ENCODE peak calls at places on chromosomes 4 and X, in seven cellular contexts. One of them, this sample, is unnamed.

GRCh38 chrX:153669174-153669890 is 4.3 kb downstream of the PNCK start:
- DNase-seq in CD4-positive, alpha-beta memory T cell: no peak
- DNase-seq in tibial nerve: no peak
- DNase-seq in AG09309: no peak
- DNase-seq in BJ: no peak
- DNase-seq in endodermal cell: peak
- DNase-seq in AG04450: no peak
- DNase-seq in this sample: peak

GRCh38 chr4:79198886-79199591 is 126.8 kb downstream of the NAA11 start:
- DNase-seq in BJ: no peak
- DNase-seq in CD4-positive, alpha-beta memory T cell: no peak
- DNase-seq in tibial nerve: no peak
- DNase-seq in AG04450: no peak
- DNase-seq in AG09309: no peak
- DNase-seq in endodermal cell: no peak
- DNase-seq in this sample: peak

GRCh38 chr4:119068529-119068962 is 67.1 kb upstream of the MYOZ2 start:
- DNase-seq in AG09309: peak
- DNase-seq in tibial nerve: no peak
- DNase-seq in CD4-positive, alpha-beta memory T cell: no peak
- DNase-seq in endodermal cell: no peak
- DNase-seq in BJ: peak
- DNase-seq in AG04450: no peak
- DNase-seq in this sample: no peak

GRCh38 chrX:130788786-130789581 is 114.0 kb downstream of the ENOX2 start:
- DNase-seq in AG04450: no peak
- DNase-seq in BJ: no peak
- DNase-seq in endodermal cell: no peak
- DNase-seq in CD4-positive, alpha-beta memory T cell: no peak
- DNase-seq in tibial nerve: no peak
- DNase-seq in AG09309: no peak
- DNase-seq in this sample: no peak

GRCh38 chrX:143486105-143486504 is 31.2 kb downstream of the SPANXN3 start:
- DNase-seq in CD4-positive, alpha-beta memory T cell: no peak
- DNase-seq in AG09309: no peak
- DNase-seq in tibial nerve: no peak
- DNase-seq in BJ: no peak
- DNase-seq in endodermal cell: no peak
- DNase-seq in AG04450: no peak
- DNase-seq in this sample: no peak

GRCh38 chr4:112927544-112927943 is 121.9 kb upstream of the ANK2 start:
- DNase-seq in AG09309: no peak
- DNase-seq in AG04450: no peak
- DNase-seq in CD4-positive, alpha-beta memory T cell: no peak
- DNase-seq in tibial nerve: no peak
- DNase-seq in BJ: no peak
- DNase-seq in endodermal cell: no peak
- DNase-seq in this sample: no peak

GRCh38 chrX:41468647-41469323 is 21.6 kb downstream of the NYX start:
- DNase-seq in AG09309: no peak
- DNase-seq in endodermal cell: no peak
- DNase-seq in tibial nerve: no peak
- DNase-seq in BJ: no peak
- DNase-seq in AG04450: no peak
- DNase-seq in CD4-positive, alpha-beta memory T cell: no peak
- DNase-seq in this sample: no peak

GRCh38 chr4:52877006-52877405 is 14.9 kb downstream of the RASL11B start:
- DNase-seq in tibial nerve: no peak
- DNase-seq in CD4-positive, alpha-beta memory T cell: no peak
- DNase-seq in endodermal cell: peak
- DNase-seq in AG09309: no peak
- DNase-seq in BJ: no peak
- DNase-seq in AG04450: no peak
- DNase-seq in this sample: no peak

GRCh38 chr4:147723316-147723715 is 8.6 kb upstream of the ARHGAP10 start:
- DNase-seq in AG04450: no peak
- DNase-seq in BJ: no peak
- DNase-seq in endodermal cell: no peak
- DNase-seq in CD4-positive, alpha-beta memory T cell: no peak
- DNase-seq in AG09309: no peak
- DNase-seq in tibial nerve: no peak
- DNase-seq in this sample: no peak

GRCh38 chr4:67909910-67910905 is 26.4 kb upstream of the TMPRSS11D start:
- DNase-seq in CD4-positive, alpha-beta memory T cell: no peak
- DNase-seq in BJ: no peak
- DNase-seq in AG04450: no peak
- DNase-seq in endodermal cell: no peak
- DNase-seq in AG09309: no peak
- DNase-seq in tibial nerve: no peak
- DNase-seq in this sample: peak

GRCh38 chrX:96883608-96884007 is at the start of gene RPA4:
- DNase-seq in AG09309: no peak
- DNase-seq in BJ: no peak
- DNase-seq in tibial nerve: no peak
- DNase-seq in CD4-positive, alpha-beta memory T cell: no peak
- DNase-seq in AG04450: no peak
- DNase-seq in endodermal cell: no peak
- DNase-seq in this sample: no peak

GRCh38 chr4:69753666-69754065 is 6.8 kb downstream of the SULT1B1 start:
- DNase-seq in tibial nerve: no peak
- DNase-seq in endodermal cell: no peak
- DNase-seq in CD4-positive, alpha-beta memory T cell: no peak
- DNase-seq in BJ: no peak
- DNase-seq in AG04450: peak
- DNase-seq in AG09309: no peak
- DNase-seq in this sample: no peak

DNA sequence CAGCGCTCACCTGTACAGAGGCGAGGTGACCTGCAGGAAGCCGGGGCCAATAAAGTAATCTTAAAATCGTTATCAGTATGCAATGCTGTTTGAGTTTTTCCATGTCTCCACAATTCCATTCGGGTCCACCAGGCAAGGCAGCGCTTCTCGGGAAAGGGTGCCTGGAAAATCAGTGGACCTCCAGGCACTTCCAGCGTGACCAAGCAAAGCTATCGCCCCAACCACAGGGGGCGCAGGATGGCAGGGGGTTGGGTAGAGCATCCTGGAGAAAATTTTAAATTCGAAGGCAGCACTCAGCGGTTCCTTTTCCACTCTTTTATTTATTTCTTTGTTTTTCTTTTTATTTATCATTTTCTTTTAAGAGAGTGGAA is 5.4 kb upstream of the SOX3 start:
- DNase-seq in AG04450: no peak
- DNase-seq in AG09309: no peak
- DNase-seq in endodermal cell: no peak
- DNase-seq in tibial nerve: no peak
- DNase-seq in CD4-positive, alpha-beta memory T cell: no peak
- DNase-seq in BJ: no peak
- DNase-seq in this sample: no peak
- H3K4me3 ChIP-seq in AG04450: no peak
- H3K4me3 ChIP-seq in AG09309: no peak
- H3K4me3 ChIP-seq in endodermal cell: no peak
- H3K4me3 ChIP-seq in tibial nerve: no peak
- H3K4me3 ChIP-seq in CD4-positive, alpha-beta memory T cell: no peak
- H3K4me3 ChIP-seq in BJ: no peak
- H3K4me3 ChIP-seq in this sample: no peak

GRCh38 chr4:89300490-89300889 is 7.1 kb downstream of the GPRIN3 start:
- DNase-seq in AG09309: no peak
- DNase-seq in AG04450: no peak
- DNase-seq in BJ: no peak
- DNase-seq in endodermal cell: no peak
- DNase-seq in tibial nerve: no peak
- DNase-seq in CD4-positive, alpha-beta memory T cell: no peak
- DNase-seq in this sample: no peak

GRCh38 chr4:89298160-89298559 is 9.4 kb downstream of the GPRIN3 start:
- DNase-seq in CD4-positive, alpha-beta memory T cell: peak
- DNase-seq in endodermal cell: no peak
- DNase-seq in AG04450: no peak
- DNase-seq in tibial nerve: no peak
- DNase-seq in BJ: no peak
- DNase-seq in AG09309: no peak
- DNase-seq in this sample: peak

GRCh38 chr4:89299153-89299789 is 8.3 kb downstream of the GPRIN3 start:
- DNase-seq in tibial nerve: no peak
- DNase-seq in BJ: no peak
- DNase-seq in endodermal cell: no peak
- DNase-seq in AG09309: no peak
- DNase-seq in AG04450: no peak
- DNase-seq in CD4-positive, alpha-beta memory T cell: peak
- DNase-seq in this sample: no peak

GRCh38 chr4:89300060-89300459 is 7.5 kb downstream of the GPRIN3 start:
- DNase-seq in BJ: no peak
- DNase-seq in AG09309: no peak
- DNase-seq in AG04450: no peak
- DNase-seq in tibial nerve: no peak
- DNase-seq in CD4-positive, alpha-beta memory T cell: no peak
- DNase-seq in endodermal cell: no peak
- DNase-seq in this sample: no peak

DNA sequence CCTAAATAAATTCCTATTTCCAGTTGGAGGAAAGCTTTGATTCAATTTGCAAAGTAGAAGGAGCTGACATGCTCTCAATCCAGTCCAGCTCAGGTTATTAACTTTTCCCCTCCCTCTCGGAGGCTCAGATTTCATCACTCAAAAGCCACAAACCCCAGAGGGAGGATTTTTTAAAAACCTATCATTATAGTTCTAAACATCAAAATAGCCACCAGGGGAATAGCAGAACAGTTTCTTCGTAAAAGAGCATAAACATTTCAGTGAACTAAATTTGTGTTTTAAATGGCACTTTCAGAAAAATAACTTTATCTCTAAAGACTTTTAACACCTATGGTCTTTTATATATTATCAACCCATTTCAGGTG is 8.8 kb downstream of the GPRIN3 start:
- DNase-seq in CD4-positive, alpha-beta memory T cell: peak
- DNase-seq in endodermal cell: no peak
- DNase-seq in AG09309: no peak
- DNase-seq in BJ: no peak
- DNase-seq in AG04450: no peak
- DNase-seq in tibial nerve: no peak
- DNase-seq in this sample: peak
- H3K4me3 ChIP-seq in CD4-positive, alpha-beta memory T cell: peak
- H3K4me3 ChIP-seq in endodermal cell: no peak
- H3K4me3 ChIP-seq in AG09309: no peak
- H3K4me3 ChIP-seq in BJ: no peak
- H3K4me3 ChIP-seq in AG04450: no peak
- H3K4me3 ChIP-seq in tibial nerve: no peak
- H3K4me3 ChIP-seq in this sample: no peak

GRCh38 chr4:589219-589963 is 13.3 kb upstream of the TMEM271 start:
- DNase-seq in endodermal cell: no peak
- DNase-seq in CD4-positive, alpha-beta memory T cell: no peak
- DNase-seq in AG09309: no peak
- DNase-seq in tibial nerve: no peak
- DNase-seq in AG04450: no peak
- DNase-seq in BJ: no peak
- DNase-seq in this sample: no peak

GRCh38 chr4:588351-588849 is 12.3 kb upstream of the TMEM271 start:
- DNase-seq in AG04450: no peak
- DNase-seq in AG09309: no peak
- DNase-seq in BJ: no peak
- DNase-seq in tibial nerve: no peak
- DNase-seq in endodermal cell: no peak
- DNase-seq in CD4-positive, alpha-beta memory T cell: no peak
- DNase-seq in this sample: no peak

GRCh38 chr4:583820-584219 is 7.7 kb upstream of the TMEM271 start:
- DNase-seq in tibial nerve: no peak
- DNase-seq in AG09309: no peak
- DNase-seq in endodermal cell: no peak
- DNase-seq in AG04450: no peak
- DNase-seq in BJ: no peak
- DNase-seq in CD4-positive, alpha-beta memory T cell: no peak
- DNase-seq in this sample: no peak

GRCh38 chr4:590313-590841 is 14.3 kb upstream of the TMEM271 start:
- DNase-seq in CD4-positive, alpha-beta memory T cell: no peak
- DNase-seq in AG04450: no peak
- DNase-seq in tibial nerve: no peak
- DNase-seq in BJ: no peak
- DNase-seq in AG09309: no peak
- DNase-seq in endodermal cell: no peak
- DNase-seq in this sample: no peak

DNA sequence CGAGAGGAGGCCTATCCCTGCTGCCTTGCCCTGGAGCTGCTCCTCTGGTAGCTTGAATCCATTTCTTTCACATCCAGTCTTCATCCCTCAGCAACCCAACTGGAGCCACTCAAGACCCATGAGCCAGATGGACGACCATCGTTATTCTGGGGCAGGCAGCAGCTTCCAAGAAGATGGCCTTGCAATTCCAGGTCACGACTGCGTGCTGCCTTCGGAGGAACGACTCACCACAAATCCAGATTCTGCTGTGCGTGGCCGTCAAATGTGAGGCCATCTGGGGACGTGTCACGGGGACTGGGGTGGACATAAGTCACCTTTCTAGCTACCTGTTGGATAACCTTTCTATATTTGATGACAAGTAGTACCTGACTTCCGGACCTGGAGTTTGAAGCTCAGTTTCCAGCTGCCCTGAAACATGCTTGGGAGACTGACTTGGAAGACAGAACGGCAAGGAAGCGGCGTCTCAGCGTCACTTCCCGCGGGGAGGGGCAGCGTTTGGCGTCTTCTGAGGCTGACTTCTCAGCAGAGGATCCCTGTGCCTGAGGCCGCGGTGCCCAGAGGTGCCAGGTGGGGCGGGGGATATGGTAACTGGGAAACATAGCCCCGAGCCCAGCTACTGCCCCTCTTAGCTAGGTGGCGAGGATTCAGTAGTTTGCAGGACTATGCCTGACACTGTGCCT is 11.7 kb upstream of the TMEM271 start:
- DNase-seq in CD4-positive, alpha-beta memory T cell: no peak
- DNase-seq in AG04450: no peak
- DNase-seq in AG09309: no peak
- DNase-seq in tibial nerve: no peak
- DNase-seq in BJ: no peak
- DNase-seq in endodermal cell: no peak
- DNase-seq in this sample: no peak
- H3K4me3 ChIP-seq in CD4-positive, alpha-beta memory T cell: no peak
- H3K4me3 ChIP-seq in AG04450: no peak
- H3K4me3 ChIP-seq in AG09309: no peak
- H3K4me3 ChIP-seq in tibial nerve: no peak
- H3K4me3 ChIP-seq in BJ: no peak
- H3K4me3 ChIP-seq in endodermal cell: no peak
- H3K4me3 ChIP-seq in this sample: no peak

GRCh38 chr4:83548151-83548905 is 12.4 kb downstream of the GPAT3 start:
- DNase-seq in CD4-positive, alpha-beta memory T cell: peak
- DNase-seq in endodermal cell: peak
- DNase-seq in tibial nerve: peak
- DNase-seq in AG09309: peak
- DNase-seq in AG04450: peak
- DNase-seq in BJ: peak
- DNase-seq in this sample: peak

GRCh38 chr4:83556836-83557235 is 20.9 kb downstream of the GPAT3 start:
- DNase-seq in tibial nerve: no peak
- DNase-seq in endodermal cell: no peak
- DNase-seq in AG04450: no peak
- DNase-seq in CD4-positive, alpha-beta memory T cell: no peak
- DNase-seq in BJ: no peak
- DNase-seq in AG09309: no peak
- DNase-seq in this sample: no peak

GRCh38 chr4:83556006-83556712 is 20.3 kb downstream of the GPAT3 start:
- DNase-seq in tibial nerve: no peak
- DNase-seq in AG04450: no peak
- DNase-seq in AG09309: no peak
- DNase-seq in endodermal cell: no peak
- DNase-seq in BJ: no peak
- DNase-seq in CD4-positive, alpha-beta memory T cell: no peak
- DNase-seq in this sample: no peak

GRCh38 chr4:83552085-83552484 is 16.2 kb downstream of the GPAT3 start:
- DNase-seq in endodermal cell: no peak
- DNase-seq in AG09309: no peak
- DNase-seq in AG04450: no peak
- DNase-seq in BJ: no peak
- DNase-seq in tibial nerve: no peak
- DNase-seq in CD4-positive, alpha-beta memory T cell: no peak
- DNase-seq in this sample: no peak

GRCh38 chr4:83552924-83553323 is 17.0 kb downstream of the GPAT3 start:
- DNase-seq in AG04450: no peak
- DNase-seq in endodermal cell: no peak
- DNase-seq in AG09309: peak
- DNase-seq in tibial nerve: no peak
- DNase-seq in CD4-positive, alpha-beta memory T cell: no peak
- DNase-seq in BJ: no peak
- DNase-seq in this sample: no peak
- H3K4me3 ChIP-seq in AG04450: no peak
- H3K4me3 ChIP-seq in endodermal cell: no peak
- H3K4me3 ChIP-seq in AG09309: no peak
- H3K4me3 ChIP-seq in tibial nerve: no peak
- H3K4me3 ChIP-seq in CD4-positive, alpha-beta memory T cell: no peak
- H3K4me3 ChIP-seq in BJ: no peak
- H3K4me3 ChIP-seq in this sample: no peak